ENCODE peak calls at places on chromosomes 6 and 20, in four cellular contexts. Y is HepG2, I is H9, X is PC-3. F is an unnamed sample.

GRCh38 chr20:53692465-53693067 is 98.9 kb upstream of the ZNF217 start:
- DNase-seq in Y (no peak), I (no peak), X (peak; percentile 74), F (peak; percentile 22)

GRCh38 chr20:43839793-43840199 is 74.9 kb upstream of the TOX2 start:
- DNase-seq in Y (no peak), I (no peak), X (peak; percentile 51), F (no peak)

GRCh38 chr20:63696311-63696627 is 183 bp upstream of the TNFRSF6B start:
- DNase-seq in Y (no peak), I (peak; percentile 90), X (peak; percentile 61), F (peak; percentile 74)

GRCh38 chr20:53346266-53346665 is 247.4 kb downstream of the ZNF217 start:
- DNase-seq in Y (peak; percentile 40), I (no peak), X (no peak), F (peak; percentile 7)

GRCh38 chr20:40689100-40689942 is at the start of gene MAFB:
- DNase-seq in Y (peak; percentile 74), I (peak; percentile 90), X (peak; percentile 6), F (peak; percentile 88)

GRCh38 chr6:111764238-111765182 is 108.7 kb downstream of the FYN start:
- DNase-seq in Y (no peak), I (peak; percentile 49), X (no peak), F (peak; percentile 61)

GRCh38 chr6:108622601-108623335 is 62.1 kb downstream of the FOXO3 start:
- DNase-seq in Y (no peak), I (no peak), X (no peak), F (no peak)

GRCh38 chr20:51132286-51132810 is 109.4 kb upstream of the KCNG1 start:
- DNase-seq in Y (no peak), I (peak; percentile 8), X (peak; percentile 39), F (no peak)

GRCh38 chr20:20782221-20782620 is 69.8 kb upstream of the RALGAPA2 start:
- DNase-seq in Y (no peak), I (no peak), X (no peak), F (no peak)

GRCh38 chr6:56043076-56043475 is 167.7 kb upstream of the BMP5 start:
- DNase-seq in Y (no peak), I (no peak), X (no peak), F (no peak)
- H3K4me2 ChIP-seq in Y (no peak overlapping the region), I (no peak overlapping the region), X (no peak overlapping the region), F (no peak overlapping the region)

GRCh38 chr6:32439708-32440214 is at the start of gene HLA-DRA:
- DNase-seq in Y (peak; percentile 31), I (peak; percentile 30), X (peak; percentile 79), F (peak; percentile 77)

GRCh38 chr6:32442243-32442667 is 2.6 kb downstream of the HLA-DRA start:
- DNase-seq in Y (no peak), I (no peak), X (no peak), F (no peak)

GRCh38 chr6:32436995-32437836 is 2.5 kb upstream of the HLA-DRA start:
- DNase-seq in Y (no peak), I (no peak), X (peak; percentile 26), F (no peak)

GRCh38 chr6:32442977-32443552 is 3.4 kb downstream of the HLA-DRA start:
- DNase-seq in Y (no peak), I (no peak), X (no peak), F (no peak)

GRCh38 chr6:32439139-32439538 is 548 bp upstream of the HLA-DRA start:
- DNase-seq in Y (no peak), I (no peak), X (no peak), F (no peak)
- H3K9ac ChIP-seq in Y (no peak overlapping the region), I (no peak overlapping the region), X (no peak overlapping the region), F (no peak overlapping the region)

DNA sequence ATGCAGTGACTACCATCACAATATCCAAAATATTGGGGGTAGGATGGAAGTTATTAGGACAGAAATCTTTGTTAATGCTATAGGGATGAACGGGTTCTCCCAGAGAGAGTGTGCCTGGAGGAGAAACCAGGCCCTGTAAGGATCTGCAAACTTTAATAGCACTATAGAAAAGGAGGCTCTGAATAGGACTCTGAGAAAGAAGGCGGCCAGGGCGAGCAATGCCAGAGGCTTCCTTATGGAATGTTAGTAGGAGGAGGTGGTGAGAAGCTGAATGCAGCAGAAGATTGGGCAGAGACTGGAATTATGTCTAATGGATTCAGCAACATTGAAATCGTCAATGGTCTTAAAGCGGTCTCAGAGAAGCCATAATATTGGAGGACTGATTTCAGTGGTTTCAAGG is 84.6 kb upstream of the SYNDIG1 start:
- DNase-seq in Y (no peak), I (no peak), X (no peak), F (no peak)
- H3K4me2 ChIP-seq in Y (no peak overlapping the region), I (no peak overlapping the region), X (no peak overlapping the region), F (no peak overlapping the region)

GRCh38 chr6:24125980-24126379 is at the start of gene NRSN1:
- DNase-seq in Y (peak; percentile 33), I (peak; percentile 89), X (no peak), F (peak; percentile 53)
- H3K9ac ChIP-seq in Y (no peak within 1 kb of the TSS), I (no peak within 1 kb of the TSS), X (no peak within 1 kb of the TSS), F (no peak within 1 kb of the TSS)

GRCh38 chr6:5142915-5143314 is 57.8 kb downstream of the PPP1R3G start:
- DNase-seq in Y (no peak), I (no peak), X (no peak), F (no peak)

GRCh38 chr6:5141046-5141445 is 55.9 kb downstream of the PPP1R3G start:
- DNase-seq in Y (no peak), I (no peak), X (no peak), F (no peak)

GRCh38 chr6:5139828-5140771 is 55.0 kb downstream of the PPP1R3G start:
- DNase-seq in Y (no peak), I (no peak), X (no peak), F (no peak)

GRCh38 chr6:5143625-5144311 is 58.6 kb downstream of the PPP1R3G start:
- DNase-seq in Y (peak; percentile 75), I (peak; percentile 77), X (peak; percentile 87), F (peak; percentile 76)

DNA sequence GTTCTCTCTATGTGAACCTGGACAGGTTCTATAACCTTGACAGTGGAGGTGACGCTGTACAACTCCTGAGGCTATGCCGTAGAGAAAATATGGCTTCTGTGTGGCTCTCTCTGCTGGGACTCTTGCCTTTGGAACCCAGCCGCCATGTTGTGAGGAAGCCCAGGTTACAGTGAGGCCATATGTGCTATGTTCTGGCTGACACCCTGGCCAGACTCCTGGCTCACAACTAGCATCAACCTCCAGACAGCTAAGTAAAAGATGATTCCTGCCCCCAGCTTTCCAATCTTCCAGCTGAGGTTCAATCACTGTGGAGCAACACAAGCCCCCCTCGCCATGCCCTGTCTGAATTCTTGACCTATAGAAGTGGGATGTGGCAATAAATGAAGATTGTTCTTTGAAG is 57.0 kb downstream of the PPP1R3G start:
- DNase-seq in Y (no peak), I (no peak), X (no peak), F (no peak)
- H3K4me2 ChIP-seq in Y (no peak overlapping the region), I (no peak overlapping the region), X (no peak overlapping the region), F (no peak overlapping the region)

GRCh38 chr6:158015545-158015944 is 33.9 kb downstream of the SYNJ2 start:
- DNase-seq in Y (no peak), I (no peak), X (no peak), F (no peak)
- H3K9ac ChIP-seq in Y (peak overlapping the region; percentile 34), I (no peak overlapping the region), X (no peak overlapping the region), F (no peak overlapping the region)

GRCh38 chr6:167659016-167659415 is 167.7 kb upstream of the AFDN start:
- DNase-seq in Y (no peak), I (no peak), X (no peak), F (no peak)

GRCh38 chr6:167662881-167663205 is 163.9 kb upstream of the AFDN start:
- DNase-seq in Y (no peak), I (no peak), X (no peak), F (no peak)

GRCh38 chr6:167662104-167662880 is 164.4 kb upstream of the AFDN start:
- DNase-seq in Y (no peak), I (no peak), X (no peak), F (no peak)

GRCh38 chr6:167661456-167662103 is 165.1 kb upstream of the AFDN start:
- DNase-seq in Y (no peak), I (no peak), X (no peak), F (no peak)

DNA sequence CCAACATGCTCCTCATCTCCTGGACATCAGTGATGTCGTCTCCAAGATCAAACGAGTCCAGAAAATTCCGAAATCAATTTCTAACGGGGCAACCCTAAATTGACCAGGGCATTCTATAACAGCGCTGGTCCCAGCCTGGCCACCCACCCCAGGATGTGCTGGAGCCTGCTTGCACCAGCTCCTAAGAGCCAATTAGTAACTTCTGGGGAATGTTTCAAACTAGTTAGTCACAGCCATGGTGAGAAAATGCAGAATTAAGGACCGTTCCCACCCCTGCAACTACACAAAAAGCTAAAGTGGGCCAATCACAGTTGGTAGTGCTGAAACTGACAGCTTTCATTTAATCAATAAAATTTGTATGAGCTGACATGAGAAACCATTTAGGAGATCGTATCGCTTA is 165.8 kb upstream of the AFDN start:
- DNase-seq in Y (no peak), I (no peak), X (no peak), F (peak; percentile 65)
- H3K4me2 ChIP-seq in Y (peak overlapping the region; percentile 81), I (no peak overlapping the region), X (no peak overlapping the region), F (no peak overlapping the region)

DNA sequence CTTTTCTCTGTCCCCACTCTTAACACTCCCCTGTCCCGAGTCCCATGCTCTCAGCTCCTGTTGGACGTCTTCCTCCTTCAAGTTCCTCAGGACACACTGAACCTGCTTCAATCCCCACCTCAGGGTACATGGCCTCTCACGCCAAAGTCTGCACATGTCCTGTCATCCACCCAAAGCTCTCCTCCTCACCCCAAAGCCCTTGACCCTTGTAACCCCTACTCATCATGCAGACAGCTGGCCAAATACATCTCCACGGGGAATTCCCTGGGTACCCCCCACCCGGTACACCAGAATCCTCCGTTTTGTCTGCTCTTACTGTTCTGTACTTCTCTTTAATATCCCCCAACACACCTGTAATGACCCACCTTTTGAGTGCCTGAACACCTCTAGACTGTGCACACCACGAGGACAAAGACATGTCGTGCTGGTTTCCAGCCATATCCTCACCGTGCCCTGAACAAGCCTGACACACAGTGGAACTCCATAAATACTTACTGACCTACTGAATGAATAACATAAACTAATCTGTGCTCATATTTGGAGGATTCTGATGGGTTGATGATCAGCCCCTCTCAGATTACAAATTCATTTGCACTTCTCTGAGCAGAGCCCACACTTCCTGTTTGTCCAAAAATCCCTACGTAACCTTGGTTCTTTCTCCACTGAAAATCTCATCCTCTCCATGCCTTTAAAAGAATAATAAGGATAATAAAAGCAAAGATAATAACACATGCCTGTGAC is 66.8 kb upstream of the EYA2 start:
- DNase-seq in Y (no peak), I (no peak), X (peak; percentile 10), F (no peak)
- H3K9ac ChIP-seq in Y (no peak overlapping the region), I (no peak overlapping the region), X (no peak overlapping the region), F (no peak overlapping the region)

GRCh38 chr6:82376636-82377035 is 13.0 kb downstream of the TPBG start:
- DNase-seq in Y (no peak), I (no peak), X (no peak), F (no peak)
- H3K4me2 ChIP-seq in Y (no peak overlapping the region), I (no peak overlapping the region), X (no peak overlapping the region), F (no peak overlapping the region)

F was measured in mesendoderm.